ENCODE peak calls at places on chromosomes 5 and 9, in seven cellular contexts. Q is CD8-positive, alpha-beta T cell; T is testis; L is cardiac muscle cell; E is adrenal gland; R is Peyer's patch; X is fibroblast of lung. H is an unnamed sample.

GRCh38 chr9:97982719-97983523 is at the start of gene ANP32B:
- DNase-seq in Q (peak; percentile 94), T (peak; percentile 87), L (peak; percentile 94), E (peak; percentile 88), R (peak; percentile 90), X (peak; percentile 92), H (peak; percentile 95)

GRCh38 chr9:79695531-79696218 is 123.9 kb downstream of the TLE4 start:
- DNase-seq in Q (no peak), T (no peak), L (no peak), E (no peak), R (no peak), X (no peak), H (no peak)

GRCh38 chr5:38660194-38660668 is 103.8 kb upstream of the LIFR start:
- DNase-seq in Q (no peak), T (peak; percentile 43), L (peak; percentile 86), E (no peak), R (no peak), X (no peak), H (no peak)

GRCh38 chr5:40623480-40624420 is 56.0 kb upstream of the PTGER4 start:
- DNase-seq in Q (peak; percentile 42), T (no peak), L (no peak), E (no peak), R (no peak), X (no peak), H (no peak)

GRCh38 chr5:17127743-17128231 is 89.6 kb upstream of the BASP1 start:
- DNase-seq in Q (no peak), T (no peak), L (no peak), E (no peak), R (no peak), X (peak; percentile 88), H (no peak)

GRCh38 chr9:22395585-22396205 is 50.9 kb upstream of the DMRTA1 start:
- DNase-seq in Q (no peak), T (no peak), L (no peak), E (no peak), R (no peak), X (no peak), H (no peak)

GRCh38 chr5:125894383-125894782 is 528.8 kb upstream of the GRAMD2B start:
- DNase-seq in Q (no peak), T (no peak), L (peak; percentile 3), E (no peak), R (no peak), X (peak; percentile 22), H (no peak)

GRCh38 chr5:115666023-115666422 is 40.2 kb upstream of the TMED7 start:
- DNase-seq in Q (no peak), T (no peak), L (no peak), E (no peak), R (no peak), X (no peak), H (no peak)

GRCh38 chr5:10332301-10332700 is 21.2 kb upstream of the MARCHF6 start:
- DNase-seq in Q (no peak), T (no peak), L (no peak), E (no peak), R (no peak), X (no peak), H (no peak)

GRCh38 chr9:83000765-83001164 is 62.2 kb downstream of the RASEF start:
- DNase-seq in Q (no peak), T (no peak), L (no peak), E (no peak), R (no peak), X (no peak), H (no peak)

GRCh38 chr9:124000161-124000783 is 11.3 kb upstream of the LHX2 start:
- DNase-seq in Q (no peak), T (no peak), L (no peak), E (no peak), R (no peak), X (no peak), H (no peak)

GRCh38 chr5:145960848-145961600 is 24.6 kb downstream of the SH3RF2 start:
- DNase-seq in Q (no peak), T (no peak), L (no peak), E (no peak), R (no peak), X (no peak), H (no peak)

GRCh38 chr5:10103098-10103497 is 146.6 kb downstream of the ATPSCKMT start:
- DNase-seq in Q (no peak), T (no peak), L (no peak), E (no peak), R (no peak), X (no peak), H (no peak)

GRCh38 chr9:95316794-95317118 is 753 bp downstream of the FANCC start:
- DNase-seq in Q (no peak), T (peak; percentile 61), L (peak; percentile 89), E (peak; percentile 62), R (peak; percentile 59), X (peak; percentile 65), H (no peak)

GRCh38 chr5:90940227-90940995 is 381.8 kb downstream of the ADGRV1 start:
- DNase-seq in Q (no peak), T (peak; percentile 16), L (peak; percentile 65), E (peak; percentile 28), R (no peak), X (peak; percentile 42), H (no peak)
- H3K27ac ChIP-seq in Q (no peak overlapping the region), T (no peak overlapping the region), L (peak overlapping the region; percentile 75), E (no peak overlapping the region), R (no peak overlapping the region), X (no peak overlapping the region), H (no peak overlapping the region)

DNA sequence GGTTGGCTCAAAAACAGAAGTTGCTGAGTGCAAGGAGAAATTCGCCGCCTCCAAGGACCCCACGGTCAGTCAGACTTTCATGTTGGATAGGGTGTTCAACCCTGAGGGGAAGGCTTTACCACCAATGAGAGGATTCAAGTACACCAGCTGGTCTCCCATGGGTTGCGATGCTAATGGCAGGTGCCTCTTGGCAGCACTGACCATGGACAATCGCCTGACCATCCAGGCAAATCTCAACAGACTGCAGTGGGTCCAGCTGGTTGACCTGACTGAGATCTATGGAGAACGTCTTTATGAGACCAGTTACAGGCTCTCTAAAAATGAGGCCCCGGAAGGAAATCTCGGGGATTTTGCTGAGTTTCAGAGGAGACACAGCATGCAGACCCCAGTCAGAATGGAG is 7.7 kb downstream of the GTF3C4 start:
- DNase-seq in Q (no peak), T (no peak), L (no peak), E (no peak), R (no peak), X (no peak), H (no peak)
- H3K27me3 ChIP-seq in Q (no peaks in the 10 kb centered on the region), T (no peaks in the 10 kb centered on the region), L (no peaks in the 10 kb centered on the region), E (no peaks in the 10 kb centered on the region), R (no peaks in the 10 kb centered on the region), X (no peaks in the 10 kb centered on the region), H (no peaks in the 10 kb centered on the region)

DNA sequence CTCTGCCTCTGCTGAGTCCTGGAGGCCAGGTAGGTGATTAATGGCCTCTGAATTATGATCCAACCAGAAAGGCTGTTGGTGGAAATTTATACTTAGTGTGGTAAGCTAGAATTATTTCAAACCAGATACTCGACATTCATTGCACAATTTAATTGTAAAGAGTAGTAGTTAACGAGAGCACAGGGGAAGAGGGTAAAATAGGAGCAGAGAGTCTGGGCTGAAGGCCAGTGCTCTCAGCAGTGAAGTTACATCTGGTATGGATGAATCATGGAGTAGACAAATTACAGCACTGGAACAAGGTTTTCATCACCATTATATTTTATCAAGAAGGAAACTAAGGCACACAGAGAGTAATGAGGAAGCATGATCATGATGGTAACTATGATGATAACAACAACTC is 92.5 kb downstream of the TLR4 start:
- DNase-seq in Q (no peak), T (no peak), L (no peak), E (no peak), R (no peak), X (no peak), H (no peak)
- H3K27ac ChIP-seq in Q (no peak overlapping the region), T (no peak overlapping the region), L (no peak overlapping the region), E (no peak overlapping the region), R (no peak overlapping the region), X (no peak overlapping the region), H (no peak overlapping the region)

DNA sequence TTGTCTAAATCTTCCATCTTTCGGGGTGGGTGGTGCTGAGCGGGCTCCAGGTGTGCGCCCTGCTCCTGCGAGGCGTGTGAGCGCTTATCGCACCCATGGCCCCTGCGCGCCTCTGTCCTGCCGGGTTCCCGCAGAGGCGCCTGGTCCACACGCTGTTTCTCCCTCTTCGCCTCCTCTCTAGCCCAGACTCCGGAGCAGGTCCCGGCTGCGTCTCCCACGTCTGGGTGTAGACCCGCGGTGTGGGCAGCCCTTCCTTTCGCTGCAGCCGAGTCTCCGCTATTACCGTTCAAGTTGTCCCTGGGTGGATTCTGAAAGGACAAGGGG is 40.5 kb upstream of the PLEKHG4B start:
- DNase-seq in Q (no peak), T (no peak), L (no peak), E (no peak), R (no peak), X (no peak), H (no peak)
- H3K27me3 ChIP-seq in Q (peaks cover 7% of the 10 kb centered on the region), T (no peaks in the 10 kb centered on the region), L (peaks cover 98% of the 10 kb centered on the region), E (peaks cover 15% of the 10 kb centered on the region), R (peaks cover 18% of the 10 kb centered on the region), X (peaks cover 10% of the 10 kb centered on the region), H (peaks cover 43% of the 10 kb centered on the region)

GRCh38 chr9:101486693-101487442 is 46.8 kb upstream of the RNF20 start:
- DNase-seq in Q (no peak), T (peak; percentile 74), L (peak; percentile 64), E (peak; percentile 58), R (no peak), X (peak; percentile 62), H (no peak)
- H3K27ac ChIP-seq in Q (no peak overlapping the region), T (peak overlapping the region; percentile 74), L (no peak overlapping the region), E (peak overlapping the region; percentile 4), R (peak overlapping the region; percentile 86), X (no peak overlapping the region), H (no peak overlapping the region)

H was measured in CD4-positive, alpha-beta T cell.